ENCODE peak calls at places on chromosomes 7 and 10, in six cellular contexts. F is GM23338, J is astrocyte, O is endodermal cell, G is IMR-90, A is small intestine. D is an unnamed sample.

GRCh38 chr10:21593986-21594385 is 60.0 kb downstream of the MLLT10 start:
- DNase-seq in F (no peak), J (no peak), O (no peak), G (no peak), A (no peak), D (no peak)

GRCh38 chr10:82529064-82529463 is 654.1 kb downstream of the NRG3 start:
- DNase-seq in F (no peak), J (no peak), O (no peak), G (no peak), A (no peak), D (no peak)

GRCh38 chr10:31071232-31071999 is 39.8 kb upstream of the ZNF438 start:
- DNase-seq in F (no peak), J (peak; percentile 85), O (no peak), G (peak; percentile 62), A (no peak), D (peak; percentile 56)

GRCh38 chr10:97718659-97719142 is 5.2 kb downstream of the MARVELD1 start:
- DNase-seq in F (peak; percentile 50), J (no peak), O (no peak), G (no peak), A (peak; percentile 99), D (no peak)

GRCh38 chr10:97336446-97336845 is 1.9 kb upstream of the FRAT2 start:
- DNase-seq in F (no peak), J (no peak), O (no peak), G (peak; percentile 13), A (no peak), D (no peak)

GRCh38 chr10:7444576-7445226 is 33.9 kb upstream of the SFMBT2 start:
- DNase-seq in F (no peak), J (no peak), O (no peak), G (no peak), A (no peak), D (no peak)

GRCh38 chr7:34131371-34131770 is 226.0 kb downstream of the BMPER start:
- DNase-seq in F (no peak), J (peak; percentile 31), O (no peak), G (no peak), A (no peak), D (no peak)

GRCh38 chr10:60372436-60372835 is 17.2 kb downstream of the ANK3 start:
- DNase-seq in F (no peak), J (no peak), O (no peak), G (no peak), A (no peak), D (no peak)

GRCh38 chr10:22309180-22310000 is 6.8 kb upstream of the COMMD3 start:
- DNase-seq in F (no peak), J (no peak), O (no peak), G (no peak), A (no peak), D (no peak)

GRCh38 chr7:28550580-28551205 is 138.4 kb downstream of the CREB5 start:
- DNase-seq in F (no peak), J (no peak), O (no peak), G (no peak), A (no peak), D (no peak)

GRCh38 chr7:45098983-45099839 is 10.4 kb upstream of the NACAD start:
- DNase-seq in F (peak; percentile 32), J (no peak), O (peak; percentile 56), G (no peak), A (no peak), D (no peak)

GRCh38 chr10:91034042-91034441 is 113.2 kb upstream of the ANKRD1 start:
- DNase-seq in F (no peak), J (no peak), O (no peak), G (no peak), A (peak; percentile 6), D (no peak)

GRCh38 chr10:69361303-69361614 is 55.5 kb downstream of the TACR2 start:
- DNase-seq in F (no peak), J (no peak), O (no peak), G (no peak), A (no peak), D (no peak)

GRCh38 chr10:73225518-73225917 is 21.5 kb downstream of the DNAJC9 start:
- DNase-seq in F (no peak), J (no peak), O (no peak), G (peak; percentile 64), A (no peak), D (no peak)

GRCh38 chr10:7787857-7788639 is at the start of the genes ATP5F1C and KIN:
- DNase-seq in F (peak; percentile 97), J (peak; percentile 84), O (peak; percentile 99), G (peak; percentile 95), A (peak; percentile 98), D (peak; percentile 96)

GRCh38 chr10:102233997-102234396 is 7.3 kb downstream of the PITX3 start:
- DNase-seq in F (no peak), J (no peak), O (no peak), G (no peak), A (no peak), D (no peak)

GRCh38 chr7:124590814-124591213 is 174.8 kb downstream of the GPR37 start:
- DNase-seq in F (no peak), J (no peak), O (no peak), G (no peak), A (no peak), D (no peak)

DNA sequence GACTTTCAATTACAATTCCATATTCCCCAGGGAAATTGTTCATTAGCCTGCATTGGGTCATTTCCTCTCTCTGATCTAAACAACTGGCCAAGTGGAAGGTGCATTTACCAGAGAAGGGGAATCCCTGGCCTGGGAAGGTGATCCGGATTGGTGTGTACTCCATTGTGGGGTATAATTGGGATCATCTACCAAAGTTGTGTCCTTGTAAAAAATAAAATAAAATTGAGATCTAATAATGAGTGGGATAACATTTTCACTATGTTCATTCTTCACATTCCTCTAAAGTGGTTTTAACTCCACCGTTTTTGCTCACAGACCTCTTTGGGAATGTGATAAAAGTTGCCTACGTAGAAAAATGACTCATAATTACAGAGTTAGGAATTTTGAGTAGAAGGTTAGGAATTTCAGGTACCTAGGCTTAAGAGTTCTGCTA is 22.8 kb downstream of the ARL5B start:
- DNase-seq in F (no peak), J (peak; percentile 81), O (no peak), G (peak; percentile 65), A (no peak), D (no peak)
- H3K27ac ChIP-seq in F (no peak overlapping the region), J (peak overlapping the region; percentile 71), O (no peak overlapping the region), G (peak overlapping the region; percentile 21), A (no peak overlapping the region), D (peak overlapping the region; percentile 66)

DNA sequence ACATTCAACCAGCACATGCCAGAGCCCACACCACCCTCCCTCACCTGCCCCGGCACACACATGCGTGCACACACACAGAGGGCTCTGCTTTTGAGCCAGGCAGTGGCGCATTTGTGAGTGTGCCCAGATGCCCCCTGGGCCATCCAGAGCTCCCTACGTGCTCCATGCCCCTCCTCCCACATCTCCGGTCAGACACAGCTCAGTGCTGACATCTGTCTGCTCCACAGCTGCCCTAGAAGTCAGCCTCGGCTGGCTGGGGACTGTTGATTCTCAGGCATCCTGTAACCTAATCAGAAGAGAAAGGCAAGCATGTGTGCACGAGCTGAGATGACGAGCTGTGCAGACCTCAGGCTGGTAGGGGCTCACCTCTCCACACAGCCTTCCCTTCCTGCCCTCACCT is 135.1 kb downstream of the ZMIZ1 start:
- DNase-seq in F (no peak), J (no peak), O (no peak), G (no peak), A (no peak), D (no peak)
- H3K36me3 ChIP-seq in F (no peaks in the 10 kb centered on the region), J (peaks cover 16% of the 10 kb centered on the region), O (peaks cover 55% of the 10 kb centered on the region), G (peaks cover 70% of the 10 kb centered on the region), A (no peaks in the 10 kb centered on the region), D (peaks cover 33% of the 10 kb centered on the region)

DNA sequence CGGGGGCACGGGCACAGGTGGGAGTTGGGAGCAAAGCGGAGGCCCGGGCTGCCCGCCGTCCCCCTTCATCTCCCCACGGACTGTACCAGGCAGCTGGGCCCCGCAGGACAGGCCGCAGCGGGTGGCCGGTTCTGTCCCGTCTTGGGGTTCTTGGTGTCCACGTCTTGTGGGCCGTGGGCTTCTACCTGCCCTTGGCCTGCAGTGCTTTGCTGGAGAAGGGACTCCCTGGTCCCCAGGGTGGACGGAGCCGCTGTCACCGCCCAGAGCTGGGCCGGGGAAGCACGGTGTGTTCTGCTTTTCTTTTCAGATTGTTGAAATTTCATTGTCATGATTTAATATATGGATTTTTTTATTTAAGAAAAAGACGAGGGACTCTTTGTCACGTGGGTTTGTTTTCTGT is 11.8 kb downstream of the MAFK start:
- DNase-seq in F (no peak), J (no peak), O (no peak), G (no peak), A (no peak), D (no peak)
- H3K27ac ChIP-seq in F (no peak overlapping the region), J (no peak overlapping the region), O (no peak overlapping the region), G (no peak overlapping the region), A (no peak overlapping the region), D (no peak overlapping the region)

GRCh38 chr7:32872421-32872820 is 19.1 kb downstream of the KBTBD2 start:
- DNase-seq in F (no peak), J (no peak), O (no peak), G (no peak), A (no peak), D (no peak)
- H3K36me3 ChIP-seq in F (peaks cover 25% of the 10 kb centered on the region), J (peaks cover 49% of the 10 kb centered on the region), O (peaks cover 89% of the 10 kb centered on the region), G (peaks cover 30% of the 10 kb centered on the region), A (peaks cover 16% of the 10 kb centered on the region), D (peaks cover 42% of the 10 kb centered on the region)

GRCh38 chr10:112818381-112818780 is 131.7 kb upstream of the TCF7L2 start:
- DNase-seq in F (no peak), J (no peak), O (no peak), G (no peak), A (no peak), D (no peak)

GRCh38 chr10:112815238-112816032 is 134.6 kb upstream of the TCF7L2 start:
- DNase-seq in F (no peak), J (peak; percentile 74), O (no peak), G (peak; percentile 67), A (no peak), D (peak; percentile 67)

GRCh38 chr10:112813866-112814596 is 136.0 kb upstream of the TCF7L2 start:
- DNase-seq in F (no peak), J (no peak), O (no peak), G (no peak), A (no peak), D (no peak)

GRCh38 chr10:112819231-112819630 is 130.8 kb upstream of the TCF7L2 start:
- DNase-seq in F (no peak), J (no peak), O (peak; percentile 29), G (no peak), A (no peak), D (no peak)

GRCh38 chr10:112816033-112816430 is 134.0 kb upstream of the TCF7L2 start:
- DNase-seq in F (no peak), J (no peak), O (no peak), G (no peak), A (no peak), D (no peak)
- H3K27ac ChIP-seq in F (no peak overlapping the region), J (no peak overlapping the region), O (no peak overlapping the region), G (no peak overlapping the region), A (no peak overlapping the region), D (no peak overlapping the region)